ENCODE peak calls at places on chromosomes 11 and 22, in seven cellular contexts. J is BJ, T is body of pancreas, Z is NCI-H69, P is 8988T, U is fibroblast of lung, I is EH. W is an unnamed sample.

GRCh38 chr11:102172127-102172848 is 62.0 kb downstream of the YAP1 start:
- DNase-seq in P (no peak), J (no peak), U (peak), T (no peak), I (peak), Z (no peak), W (no peak)

GRCh38 chr11:32374261-32374711 is 61.1 kb downstream of the WT1 start:
- DNase-seq in P (peak), Z (peak), I (peak), T (peak), J (no peak), U (no peak), W (peak)

GRCh38 chr11:58334708-58335107 is 24.2 kb downstream of the OR5B17 start:
- DNase-seq in T (no peak), Z (no peak), P (no peak), J (peak), I (peak), U (peak), W (no peak)

GRCh38 chr11:66339163-66339675 is 3.0 kb upstream of the RIN1 start:
- DNase-seq in U (no peak), T (no peak), P (peak), J (no peak), Z (no peak), I (peak), W (no peak)

GRCh38 chr22:46269564-46269963 is 1.8 kb downstream of the TTC38 start:
- DNase-seq in U (no peak), T (peak), P (no peak), I (no peak), Z (no peak), J (no peak), W (no peak)

GRCh38 chr11:46106530-46107407 is 14.5 kb downstream of the PHF21A start:
- DNase-seq in T (no peak), I (no peak), P (no peak), U (peak), Z (no peak), J (no peak), W (no peak)

GRCh38 chr11:70889411-70889810 is 363.0 kb downstream of the SHANK2 start:
- DNase-seq in T (no peak), I (no peak), P (no peak), Z (no peak), J (no peak), U (no peak), W (no peak)

GRCh38 chr11:106176817-106177216 is 99.4 kb downstream of the AASDHPPT start:
- DNase-seq in U (no peak), P (no peak), J (no peak), T (peak), I (no peak), Z (no peak), W (no peak)

GRCh38 chr11:11841121-11841604 is 609 bp upstream of the USP47 start:
- DNase-seq in P (peak), Z (peak), U (peak), J (no peak), T (peak), I (peak), W (no peak)

GRCh38 chr11:574632-575323 is 1.5 kb upstream of the PHRF1 start:
- DNase-seq in I (peak), P (no peak), Z (peak), U (no peak), T (no peak), J (no peak), W (no peak)

GRCh38 chr11:121670792-121671275 is 218.1 kb upstream of the SORL1-AS1 start:
- DNase-seq in J (no peak), U (peak), I (peak), T (no peak), P (no peak), Z (peak), W (no peak)

GRCh38 chr22:44497218-44497903 is 672 bp downstream of the RTL6 start:
- DNase-seq in U (peak), T (peak), Z (peak), P (peak), J (no peak), I (peak), W (peak)

GRCh38 chr11:102309621-102310541 is 7.4 kb upstream of the BIRC3 start:
- DNase-seq in Z (peak), U (no peak), P (no peak), J (no peak), I (no peak), T (no peak), W (no peak)

GRCh38 chr11:8100151-8100550 is 19.1 kb downstream of the TUB start:
- DNase-seq in T (no peak), P (no peak), Z (no peak), I (no peak), J (no peak), U (no peak), W (no peak)

GRCh38 chr22:45612451-45612901 is 59.2 kb upstream of the ATXN10 start:
- DNase-seq in U (peak), I (peak), T (no peak), Z (no peak), P (no peak), J (peak), W (peak)

GRCh38 chr11:44763111-44763820 is 36.5 kb downstream of the TSPAN18 start:
- DNase-seq in Z (no peak), J (no peak), I (peak), P (no peak), U (peak), T (no peak), W (no peak)

GRCh38 chr11:67455054-67455453 is at the start of gene CABP4:
- DNase-seq in Z (no peak), U (no peak), I (no peak), T (no peak), J (no peak), P (no peak), W (no peak)

GRCh38 chr11:36123353-36124220 is 165.6 kb downstream of the COMMD9 start:
- DNase-seq in P (no peak), U (no peak), T (no peak), I (no peak), Z (peak), J (no peak), W (no peak)

GRCh38 chr22:26324150-26324549 is 104.9 kb upstream of the ASPHD2 start:
- DNase-seq in P (no peak), I (no peak), U (no peak), T (no peak), J (no peak), Z (no peak), W (no peak)

GRCh38 chr22:44092636-44093220 is 68.6 kb downstream of the PARVB start:
- DNase-seq in T (no peak), P (no peak), Z (no peak), J (no peak), I (no peak), U (no peak), W (no peak)

GRCh38 chr11:61493832-61494231 is 14.7 kb upstream of the LRRC10B start:
- DNase-seq in I (no peak), J (no peak), U (no peak), T (no peak), P (no peak), Z (no peak), W (no peak)

GRCh38 chr22:20203142-20204099 is 52.6 kb upstream of the CCDC188 start:
- DNase-seq in Z (peak), J (no peak), U (peak), P (no peak), I (peak), T (peak), W (peak)

GRCh38 chr11:43504316-43504950 is 145.7 kb downstream of the TTC17 start:
- DNase-seq in U (peak), T (peak), P (peak), I (peak), Z (peak), J (no peak), W (peak)

GRCh38 chr11:9922806-9923205 is 258.9 kb downstream of the SWAP70 start:
- DNase-seq in I (peak), T (no peak), U (peak), Z (no peak), J (no peak), P (no peak), W (no peak)

GRCh38 chr11:528166-528814 is 7.1 kb downstream of the HRAS start:
- DNase-seq in P (no peak), U (no peak), Z (no peak), T (no peak), I (no peak), J (no peak), W (no peak)

GRCh38 chr11:9972917-9973504 is 309.1 kb downstream of the SWAP70 start:
- DNase-seq in U (peak), Z (peak), P (peak), J (no peak), I (peak), T (peak), W (no peak)

GRCh38 chr11:46675288-46675851 is 25.0 kb downstream of the ARHGAP1 start:
- DNase-seq in Z (peak), J (peak), T (peak), U (peak), I (peak), P (no peak), W (no peak)

GRCh38 chr11:8293171-8293570 is 29.5 kb upstream of the LMO1 start:
- DNase-seq in P (no peak), Z (no peak), J (no peak), I (no peak), T (no peak), U (no peak), W (no peak)

GRCh38 chr22:42320463-42321416 is 50.3 kb upstream of the TCF20 start:
- DNase-seq in U (no peak), T (no peak), J (no peak), Z (peak), I (no peak), P (no peak), W (no peak)

GRCh38 chr11:36817336-36817965 is 219.4 kb upstream of the RAG2 start:
- DNase-seq in U (no peak), I (no peak), T (no peak), J (no peak), P (no peak), Z (no peak), W (no peak)

GRCh38 chr11:62534779-62535545 is 11.6 kb downstream of the AHNAK start:
- DNase-seq in T (no peak), P (no peak), Z (no peak), J (no peak), U (no peak), I (no peak), W (no peak)

GRCh38 chr22:38981659-38982007 is 514 bp upstream of the APOBEC3B start:
- DNase-seq in I (no peak), P (no peak), U (no peak), Z (no peak), T (no peak), J (no peak), W (no peak)

GRCh38 chr11:106470230-106470629 is 392.8 kb downstream of the AASDHPPT start:
- DNase-seq in U (no peak), T (no peak), J (no peak), I (no peak), Z (no peak), P (no peak), W (no peak)

GRCh38 chr11:64777449-64778222 is 706 bp downstream of the SF1 start:
- DNase-seq in Z (peak), U (peak), I (peak), J (no peak), T (peak), P (peak), W (peak)

GRCh38 chr22:20153945-20154344 is 3.1 kb upstream of the CCDC188 start:
- DNase-seq in I (no peak), U (no peak), Z (no peak), T (no peak), P (no peak), J (no peak), W (no peak)